ENCODE peak calls at places on chromosomes 6 and 20, in six cellular contexts. B is HepG2, M is stomach, S is GM12878, A is endothelial cell of umbilical vein, O is breast epithelium. W is an unnamed sample.

GRCh38 chr6:130829333-130829910 is 2.2 kb downstream of the SMLR1 start:
- DNase-seq in B (no peak), S (no peak), M (no peak), O (no peak), A (no peak), W (no peak)

GRCh38 chr6:14454467-14454763 is 336.8 kb downstream of the CD83 start:
- DNase-seq in O (peak), S (no peak), A (no peak), M (no peak), B (no peak), W (peak)

GRCh38 chr20:47035191-47035590 is 140.5 kb downstream of the EYA2 start:
- DNase-seq in O (no peak), A (no peak), S (no peak), M (no peak), B (no peak), W (no peak)

GRCh38 chr6:125149256-125150144 is 4.1 kb upstream of the TPD52L1 start:
- DNase-seq in M (no peak), O (no peak), S (no peak), A (no peak), B (no peak), W (no peak)

GRCh38 chr6:157667211-157668033 is 155.6 kb upstream of the SNX9 start:
- DNase-seq in A (peak), B (peak), O (no peak), S (peak), M (peak), W (peak)

GRCh38 chr6:24520929-24521546 is 26.3 kb downstream of the ALDH5A1 start:
- DNase-seq in M (peak), A (peak), B (peak), S (no peak), O (no peak), W (peak)

GRCh38 chr6:2876210-2877056 is 26.7 kb downstream of the SERPINB9 start:
- DNase-seq in S (no peak), M (peak), A (peak), B (peak), O (no peak), W (peak)

GRCh38 chr20:43539975-43540672 is 18.7 kb upstream of the SGK2 start:
- DNase-seq in M (peak), O (peak), B (no peak), S (no peak), A (no peak), W (no peak)

GRCh38 chr6:138099832-138100231 is 7.4 kb downstream of the PERP start:
- DNase-seq in M (no peak), O (no peak), B (no peak), A (no peak), S (no peak), W (no peak)

GRCh38 chr6:159693894-159694545 is 979 bp upstream of the SOD2 start:
- DNase-seq in S (no peak), B (peak), O (no peak), A (peak), M (peak), W (peak)

GRCh38 chr6:163951990-163952389 is 537.5 kb downstream of the QKI start:
- DNase-seq in B (no peak), A (no peak), M (no peak), O (no peak), S (no peak), W (no peak)

GRCh38 chr6:24721461-24722215 is 2.7 kb upstream of the C6orf62 start:
- DNase-seq in M (peak), A (no peak), B (no peak), S (no peak), O (no peak), W (peak)

GRCh38 chr20:36527331-36528125 is 13.8 kb upstream of the MYL9 start:
- DNase-seq in S (no peak), O (no peak), A (no peak), B (no peak), M (no peak), W (no peak)

GRCh38 chr20:45359406-45360148 is 3.4 kb upstream of the SYS1 start:
- DNase-seq in A (peak), O (no peak), B (peak), M (peak), S (no peak), W (peak)

GRCh38 chr6:160783741-160784140 is 81.7 kb downstream of the PLG start:
- DNase-seq in B (no peak), M (no peak), A (no peak), S (no peak), O (no peak), W (no peak)

GRCh38 chr6:170157567-170158218 is 133.2 kb downstream of the DLL1 start:
- DNase-seq in S (no peak), O (no peak), A (no peak), M (no peak), B (no peak), W (no peak)

GRCh38 chr6:15036690-15037245 is 209.1 kb upstream of the JARID2 start:
- DNase-seq in B (peak), O (no peak), S (no peak), A (no peak), M (peak), W (peak)

GRCh38 chr6:138093632-138094031 is 13.6 kb downstream of the PERP start:
- DNase-seq in M (no peak), S (no peak), A (no peak), B (no peak), O (no peak), W (no peak)

GRCh38 chr6:51369485-51369884 is 550.8 kb downstream of the TFAP2B start:
- DNase-seq in S (no peak), O (no peak), A (no peak), M (no peak), B (no peak), W (no peak)

GRCh38 chr6:138485005-138485545 is 14.2 kb downstream of the NHSL1 start:
- DNase-seq in A (no peak), M (no peak), O (no peak), S (no peak), B (no peak), W (no peak)

GRCh38 chr6:93779086-93779858 is 359.9 kb upstream of the EPHA7 start:
- DNase-seq in S (no peak), O (no peak), A (peak), M (no peak), B (no peak), W (no peak)

GRCh38 chr20:408843-409696 is 971 bp downstream of the RBCK1 start:
- DNase-seq in O (no peak), M (no peak), S (no peak), A (peak), B (no peak), W (no peak)

GRCh38 chr6:87697581-87698552 is 4.2 kb downstream of the AKIRIN2 start:
- DNase-seq in A (peak), B (no peak), O (no peak), S (no peak), M (no peak), W (no peak)

GRCh38 chr6:119482850-119483285 is 133.3 kb upstream of the MAN1A1 start:
- DNase-seq in A (no peak), M (peak), B (no peak), O (no peak), S (no peak), W (no peak)

GRCh38 chr6:27091661-27092315 is 155.7 kb upstream of the PRSS16 start:
- DNase-seq in B (peak), A (peak), S (peak), O (no peak), M (no peak), W (no peak)

GRCh38 chr20:45306431-45306982 is at the start of gene RBPJL:
- DNase-seq in A (no peak), M (no peak), S (no peak), B (no peak), O (no peak), W (no peak)

GRCh38 chr20:49986049-49986448 is 3.3 kb downstream of the SNAI1 start:
- DNase-seq in B (no peak), A (no peak), M (no peak), S (no peak), O (no peak), W (no peak)

GRCh38 chr6:6470112-6470511 is 118.4 kb upstream of the LY86 start:
- DNase-seq in A (no peak), B (no peak), S (no peak), M (no peak), O (no peak), W (no peak)
- TF ChIP-seq CTCF in A (no peak), B (no peak), S (no peak), M (no peak), O (no peak), W (no peak)

GRCh38 chr6:129055796-129056195 is 172.9 kb downstream of the LAMA2 start:
- DNase-seq in S (no peak), B (no peak), O (no peak), M (no peak), A (peak), W (no peak)

DNA sequence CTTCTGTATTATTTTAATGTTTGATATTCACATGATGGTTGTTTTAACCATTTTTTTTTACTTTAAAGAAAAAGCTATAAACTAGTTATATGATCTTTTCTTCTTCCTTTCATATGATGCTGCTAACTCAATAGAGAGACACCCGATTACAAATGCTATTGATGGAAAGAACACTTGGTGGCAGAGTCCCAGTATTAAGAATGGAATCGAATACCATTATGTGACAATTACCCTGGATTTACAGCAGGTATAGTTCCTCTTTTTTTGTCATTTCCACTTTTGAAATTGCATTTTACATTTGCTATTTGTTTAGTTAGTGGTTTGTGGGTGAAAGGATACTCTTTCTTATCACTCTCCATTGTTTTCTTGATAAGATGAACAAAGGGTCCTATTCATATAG is 176.7 kb downstream of the LAMA2 start:
- DNase-seq in O (no peak), S (no peak), A (no peak), M (no peak), B (no peak), W (no peak)
- H3K27ac ChIP-seq in O (no peak), S (no peak), A (no peak), M (no peak), B (no peak), W (no peak)

DNA sequence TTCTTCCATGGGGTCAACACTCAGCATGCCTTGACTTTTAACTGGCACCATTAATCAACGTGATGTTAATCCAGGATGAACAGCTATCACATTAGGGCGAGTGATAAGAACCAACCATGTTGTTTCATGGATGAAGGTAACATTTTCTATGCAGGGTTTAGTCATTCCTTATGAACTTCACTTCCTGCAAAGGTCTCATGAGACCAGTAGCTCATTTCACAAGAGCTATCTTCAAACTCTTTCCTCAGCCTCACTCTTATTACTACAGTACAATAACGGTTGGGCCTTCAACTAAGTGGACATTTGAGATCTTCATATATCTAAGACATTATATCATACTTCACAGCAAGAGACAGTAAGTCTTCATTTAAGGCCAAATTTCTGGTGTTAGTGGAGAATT is 22.7 kb upstream of the SGK1 start:
- DNase-seq in B (no peak), M (no peak), A (no peak), O (no peak), S (no peak), W (no peak)
- TF ChIP-seq POLR2AphosphoS5 in B (no peak), M (no peak), A (no peak), O (no peak), S (no peak), W (no peak)

GRCh38 chr6:116941727-116942126 is 64.7 kb downstream of the RFX6 start:
- DNase-seq in S (no peak), A (no peak), B (no peak), M (no peak), O (no peak), W (no peak)
- TF ChIP-seq CTCF in S (no peak), A (no peak), B (peak), M (no peak), O (no peak), W (no peak)

DNA sequence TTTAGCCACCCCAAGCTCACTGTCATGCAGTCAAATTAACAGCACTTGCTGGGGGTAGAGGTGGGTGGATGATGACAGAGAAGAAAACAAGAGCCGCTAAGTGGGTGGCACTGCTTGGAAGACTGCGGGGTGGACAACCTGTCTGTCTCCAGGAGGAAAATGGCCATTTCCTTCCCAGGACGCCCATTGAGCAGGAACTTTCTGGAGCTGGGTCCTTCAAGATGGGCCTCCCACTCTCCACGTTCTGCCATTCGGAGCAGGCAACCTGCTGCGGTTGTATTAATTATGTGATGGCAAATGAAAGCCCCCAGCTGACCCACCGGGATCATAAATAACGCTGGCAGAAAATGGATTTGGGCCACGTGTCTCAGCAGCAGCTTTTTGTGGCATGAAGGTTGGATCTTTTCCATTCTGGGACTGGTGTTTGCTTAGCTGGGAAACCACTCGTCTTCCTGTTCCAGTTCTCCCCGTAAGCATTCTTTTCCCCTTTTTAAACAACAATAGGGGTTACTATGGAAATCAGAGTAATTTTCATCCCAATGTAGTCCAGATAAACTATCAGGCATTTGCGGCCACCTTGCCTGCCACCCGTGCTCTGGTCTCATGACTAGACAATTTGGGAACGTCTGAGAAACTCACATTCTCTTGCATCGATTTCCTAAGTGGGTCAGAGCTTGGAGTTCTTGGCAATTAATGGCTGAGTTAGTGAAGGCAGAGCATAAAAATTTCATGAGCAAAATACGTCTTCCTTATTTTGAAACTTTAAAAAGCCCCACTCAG is 215.5 kb downstream of the ANKRD60 start:
- DNase-seq in O (no peak), M (no peak), B (no peak), A (peak), S (no peak), W (no peak)
- H3K27ac ChIP-seq in O (no peak), M (no peak), B (no peak), A (no peak), S (no peak), W (no peak)

GRCh38 chr6:7215140-7215539 is 97.9 kb downstream of the SSR1 start:
- DNase-seq in M (no peak), A (no peak), S (no peak), O (no peak), B (peak), W (no peak)

GRCh38 chr6:7214400-7214940 is 98.5 kb downstream of the SSR1 start:
- DNase-seq in S (no peak), B (no peak), A (no peak), M (no peak), O (no peak), W (no peak)

GRCh38 chr6:7216941-7217621 is 95.9 kb downstream of the SSR1 start:
- DNase-seq in S (no peak), B (no peak), A (no peak), M (no peak), O (no peak), W (no peak)

GRCh38 chr6:7213416-7213815 is 99.6 kb downstream of the SSR1 start:
- DNase-seq in A (no peak), S (no peak), M (no peak), O (no peak), B (no peak), W (no peak)

GRCh38 chr6:7215798-7216231 is 97.2 kb downstream of the SSR1 start:
- DNase-seq in A (no peak), O (no peak), S (no peak), M (no peak), B (no peak), W (no peak)
- TF ChIP-seq POLR2AphosphoS5 in A (no peak), O (no peak), S (no peak), M (no peak), B (no peak), W (no peak)

DNA sequence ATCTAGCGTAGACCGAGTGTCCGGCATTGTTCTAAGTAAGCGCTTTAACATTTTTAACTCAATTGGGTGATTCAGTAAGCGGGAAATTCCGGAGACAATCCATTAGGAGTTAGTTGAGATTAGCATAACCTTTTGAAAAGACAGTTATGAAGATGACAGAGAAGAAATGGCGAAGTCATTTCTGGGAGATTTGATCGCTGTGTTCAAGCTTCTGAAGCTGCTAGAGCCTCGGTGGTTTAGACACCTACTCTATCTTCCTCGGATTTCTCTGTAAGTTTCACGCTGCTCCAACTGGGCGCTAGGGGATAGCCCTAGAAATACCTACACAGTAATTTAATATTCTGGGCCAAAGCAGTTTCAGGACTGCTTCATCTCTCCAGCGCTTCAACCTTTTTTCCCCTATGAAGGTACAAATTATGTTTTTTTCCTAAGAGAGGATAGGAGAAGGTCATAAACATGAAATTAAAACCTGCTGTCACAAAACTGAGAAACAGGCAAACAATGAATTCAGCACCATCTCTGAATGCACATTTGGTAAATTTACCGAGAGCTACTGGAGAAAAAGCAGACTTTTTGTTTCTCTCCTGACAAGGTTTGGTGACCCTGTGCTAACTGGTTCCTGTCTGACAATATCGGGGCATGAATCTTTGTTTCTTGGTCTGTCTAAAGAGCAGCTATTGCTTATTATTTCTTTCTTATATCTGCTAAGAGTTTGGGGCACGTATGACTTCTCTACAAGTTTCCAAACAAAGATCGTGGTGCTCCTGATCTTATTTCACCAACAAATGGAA is 22.4 kb downstream of the ZNF311 start:
- DNase-seq in A (no peak), B (peak), S (peak), O (no peak), M (no peak), W (no peak)
- TF ChIP-seq CTCF in A (no peak), B (peak), S (peak), O (no peak), M (no peak), W (no peak)

DNA sequence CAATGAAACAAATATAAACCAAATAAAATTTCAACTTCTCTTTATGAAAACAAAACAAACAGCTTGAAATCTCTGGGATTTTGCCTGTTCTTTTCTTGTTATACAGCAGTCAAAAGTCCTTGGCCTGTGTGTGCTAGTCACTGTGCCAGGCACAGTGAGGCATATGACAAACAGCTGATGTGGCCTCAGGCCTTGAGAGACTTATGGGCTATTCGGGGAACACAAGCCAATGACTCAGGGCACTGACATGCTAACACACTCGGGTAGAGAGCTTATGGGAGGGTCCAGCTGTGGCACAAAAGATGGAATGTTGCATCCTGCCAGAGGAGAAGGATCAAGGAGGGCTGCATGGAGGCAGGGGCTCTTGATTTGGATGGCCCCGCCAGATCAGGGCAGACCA is 95.4 kb upstream of the NKX2-2 start:
- DNase-seq in B (peak), A (no peak), M (no peak), S (no peak), O (no peak), W (no peak)
- H3K27ac ChIP-seq in B (no peak), A (no peak), M (no peak), S (no peak), O (no peak), W (no peak)

W was measured in transverse colon.